ENCODE peak calls at places on chromosome 10, in eight cellular contexts. Z is activated naive CD4-positive, alpha-beta T cell treated with anti-CD3 and anti-CD28 coated beads for 36 hours; Q is NCI-H2171 treated with DMSO at 0.1 percent for 48 hours; C is hypothalamus; E is T-cell; W is MCF 10A; J is activated CD8-positive, alpha-beta T cell treated with anti-CD3 and anti-CD28 coated beads, Interleukin-2, amount 10 ng/mL, durations not matched to agents 7 days and 5 days; H is stomach. D is an unnamed sample.

GRCh38 chr10:22263106-22263505 is 45.3 kb upstream of the EBLN1 start:
- DNase-seq in C (no peak), Q (no peak), E (no peak), Z (no peak), H (no peak), J (no peak), W (no peak), D (no peak)

GRCh38 chr10:76257816-76258215 is 826.4 kb downstream of the LRMDA start:
- DNase-seq in Z (no peak), Q (no peak), C (no peak), W (peak; percentile 43), J (no peak), H (no peak), E (no peak), D (no peak)

GRCh38 chr10:121753726-121754476 is 155.7 kb upstream of the FGFR2 start:
- DNase-seq in Q (peak; percentile 10), J (no peak), W (peak; percentile 84), C (no peak), Z (peak; percentile 24), H (no peak), E (no peak), D (no peak)

GRCh38 chr10:74921744-74922143 is 95.3 kb downstream of the KAT6B start:
- DNase-seq in Q (peak; percentile 8), J (no peak), E (no peak), W (no peak), H (no peak), Z (no peak), C (no peak), D (no peak)

GRCh38 chr10:19815036-19815435 is 1.2 kb upstream of the PLXDC2 start:
- DNase-seq in Z (no peak), W (peak; percentile 4), J (no peak), E (no peak), C (no peak), Q (no peak), H (no peak), D (no peak)

GRCh38 chr10:101867931-101868330 is 24.3 kb upstream of the KCNIP2 start:
- DNase-seq in W (no peak), E (no peak), Z (no peak), C (no peak), J (no peak), H (no peak), Q (no peak), D (no peak)

GRCh38 chr10:99760321-99760720 is 22.1 kb upstream of the ABCC2 start:
- DNase-seq in C (no peak), E (no peak), H (no peak), W (peak; percentile 41), Q (no peak), J (no peak), Z (no peak), D (no peak)

GRCh38 chr10:104492349-104492940 is 138.8 kb downstream of the CFAP58 start:
- DNase-seq in Q (no peak), C (peak; percentile 7), W (no peak), E (no peak), J (no peak), H (no peak), Z (no peak), D (no peak)

GRCh38 chr10:75071164-75071489 is 40.3 kb upstream of the SAMD8 start:
- DNase-seq in J (no peak), H (no peak), Q (no peak), C (no peak), E (no peak), Z (no peak), W (no peak), D (no peak)

GRCh38 chr10:36281871-36282331 is 639.8 kb upstream of the FZD8 start:
- DNase-seq in C (no peak), H (no peak), E (no peak), Q (no peak), W (no peak), J (no peak), Z (no peak), D (no peak)

GRCh38 chr10:66591865-66592264 is 334.0 kb upstream of the LRRTM3 start:
- DNase-seq in C (no peak), J (no peak), Z (no peak), W (no peak), Q (no peak), H (no peak), E (no peak), D (no peak)

GRCh38 chr10:3861785-3862184 is 76.8 kb upstream of the KLF6 start:
- DNase-seq in Q (no peak), Z (no peak), W (no peak), J (no peak), C (no peak), H (no peak), E (no peak), D (no peak)

GRCh38 chr10:116044722-116045374 is 228.2 kb downstream of the GFRA1 start:
- DNase-seq in Q (no peak), Z (no peak), W (peak; percentile 81), H (no peak), J (no peak), C (no peak), E (no peak), D (no peak)

GRCh38 chr10:103278424-103278823 is 1.5 kb downstream of the INA start:
- DNase-seq in C (no peak), W (no peak), E (no peak), Q (no peak), H (no peak), Z (no peak), J (no peak), D (no peak)

GRCh38 chr10:90779573-90779972 is 78.3 kb downstream of the HTR7 start:
- DNase-seq in E (no peak), W (peak; percentile 47), J (no peak), Z (no peak), Q (no peak), C (no peak), H (no peak), D (no peak)

GRCh38 chr10:822661-823367 is 108.7 kb downstream of the LARP4B start:
- DNase-seq in C (no peak), H (no peak), J (no peak), Q (no peak), W (no peak), E (no peak), Z (no peak), D (no peak)

GRCh38 chr10:122213766-122214165 is 57.3 kb upstream of the BTBD16 start:
- DNase-seq in W (no peak), H (no peak), E (no peak), Q (no peak), Z (no peak), J (no peak), C (peak; percentile 71), D (no peak)

GRCh38 chr10:128808921-128809440 is 658.1 kb upstream of the MGMT start:
- DNase-seq in E (no peak), C (no peak), W (no peak), Z (no peak), H (no peak), J (no peak), Q (no peak), D (no peak)

GRCh38 chr10:36679554-36679953 is 445.8 kb upstream of the ANKRD30A start:
- DNase-seq in E (no peak), C (no peak), J (no peak), H (no peak), W (no peak), Q (no peak), Z (no peak), D (no peak)

GRCh38 chr10:34732926-34733325 is 82.2 kb downstream of the PARD3 start:
- DNase-seq in Z (no peak), C (no peak), J (no peak), E (no peak), W (peak; percentile 41), Q (peak; percentile 11), H (no peak), D (no peak)

GRCh38 chr10:60778214-60778977 is at the start of gene CDK1:
- DNase-seq in Q (peak; percentile 95), W (peak; percentile 99), E (peak; percentile 92), Z (peak; percentile 98), H (peak; percentile 95), C (peak; percentile 96), J (peak; percentile 98), D (peak; percentile 98)

GRCh38 chr10:3509355-3509754 is 275.7 kb downstream of the KLF6 start:
- DNase-seq in H (no peak), Z (no peak), J (no peak), E (no peak), W (no peak), C (no peak), Q (no peak), D (no peak)

GRCh38 chr10:24393206-24393605 is 184.3 kb downstream of the KIAA1217 start:
- DNase-seq in J (no peak), C (no peak), H (no peak), Q (no peak), Z (no peak), W (no peak), E (no peak), D (no peak)

GRCh38 chr10:48491422-48492139 is 113.3 kb downstream of the ARHGAP22 start:
- DNase-seq in E (no peak), W (no peak), H (peak; percentile 9), J (no peak), C (peak; percentile 64), Q (no peak), Z (no peak), D (no peak)

GRCh38 chr10:109689785-109690184 is 233.5 kb downstream of the XPNPEP1 start:
- DNase-seq in E (no peak), Z (no peak), H (no peak), Q (no peak), C (no peak), W (no peak), J (no peak), D (no peak)

GRCh38 chr10:15370212-15370740 is 813 bp downstream of the FAM171A1 start:
- DNase-seq in Q (no peak), W (peak; percentile 22), E (no peak), Z (peak; percentile 32), J (no peak), H (no peak), C (peak; percentile 56), D (no peak)

GRCh38 chr10:42816917-42817316 is 34.3 kb downstream of the BMS1 start:
- DNase-seq in H (no peak), E (no peak), W (no peak), C (no peak), Q (no peak), J (no peak), Z (no peak), D (no peak)

GRCh38 chr10:91514025-91514424 is 103.9 kb downstream of the HECTD2 start:
- DNase-seq in Q (no peak), Z (no peak), H (no peak), C (no peak), W (no peak), J (no peak), E (no peak), D (no peak)

GRCh38 chr10:62804384-62805138 is at the start of gene ADO:
- DNase-seq in E (peak; percentile 74), C (peak; percentile 93), J (peak; percentile 83), W (peak; percentile 77), Q (peak; percentile 85), Z (peak; percentile 82), H (peak; percentile 85), D (peak; percentile 79)

GRCh38 chr10:18178862-18179483 is 38.7 kb downstream of the CACNB2 start:
- DNase-seq in Z (no peak), C (no peak), W (no peak), J (no peak), E (no peak), H (no peak), Q (no peak), D (no peak)

GRCh38 chr10:104937528-104937927 is 296.4 kb downstream of the SORCS3 start:
- DNase-seq in Q (no peak), Z (peak; percentile 7), H (no peak), C (no peak), E (no peak), J (no peak), W (peak; percentile 95), D (no peak)